ENCODE peak calls at places on chromosomes 7 and 10, in five cellular contexts. One of them, this sample, is unnamed.

GRCh38 chr7:129494041-129494440 is 8.3 kb upstream of the SMKR1 start:
- DNase-seq in cardiac muscle cell: no peak
- DNase-seq in CD8-positive, alpha-beta T cell: no peak
- DNase-seq in fibroblast of mammary gland: peak; percentile 94
- DNase-seq in epithelial cell of proximal tubule: no peak
- DNase-seq in this sample: no peak

GRCh38 chr7:144830811-144831210 is 5.0 kb downstream of the TPK1 start:
- DNase-seq in cardiac muscle cell: no peak
- DNase-seq in CD8-positive, alpha-beta T cell: no peak
- DNase-seq in fibroblast of mammary gland: peak; percentile 62
- DNase-seq in epithelial cell of proximal tubule: no peak
- DNase-seq in this sample: no peak

GRCh38 chr10:121217331-121217730 is 366.2 kb downstream of the WDR11 start:
- DNase-seq in cardiac muscle cell: no peak
- DNase-seq in CD8-positive, alpha-beta T cell: no peak
- DNase-seq in fibroblast of mammary gland: no peak
- DNase-seq in epithelial cell of proximal tubule: no peak
- DNase-seq in this sample: no peak

GRCh38 chr7:132577206-132578049 is 1.2 kb upstream of the PLXNA4 start:
- DNase-seq in cardiac muscle cell: peak; percentile 90
- DNase-seq in CD8-positive, alpha-beta T cell: no peak
- DNase-seq in fibroblast of mammary gland: peak; percentile 43
- DNase-seq in epithelial cell of proximal tubule: no peak
- DNase-seq in this sample: peak; percentile 56

GRCh38 chr10:128049226-128050010 is 76.8 kb downstream of the MKI67 start:
- DNase-seq in cardiac muscle cell: no peak
- DNase-seq in CD8-positive, alpha-beta T cell: no peak
- DNase-seq in fibroblast of mammary gland: no peak
- DNase-seq in epithelial cell of proximal tubule: no peak
- DNase-seq in this sample: no peak

GRCh38 chr7:10939237-10939910 is 34.3 kb upstream of the PHF14 start:
- DNase-seq in cardiac muscle cell: no peak
- DNase-seq in CD8-positive, alpha-beta T cell: no peak
- DNase-seq in fibroblast of mammary gland: peak; percentile 2
- DNase-seq in epithelial cell of proximal tubule: no peak
- DNase-seq in this sample: no peak

GRCh38 chr10:26776258-26776657 is 78.8 kb downstream of the PDSS1 start:
- DNase-seq in cardiac muscle cell: no peak
- DNase-seq in CD8-positive, alpha-beta T cell: no peak
- DNase-seq in fibroblast of mammary gland: no peak
- DNase-seq in epithelial cell of proximal tubule: no peak
- DNase-seq in this sample: no peak

GRCh38 chr10:35007858-35008301 is 82.3 kb downstream of the CUL2 start:
- DNase-seq in cardiac muscle cell: no peak
- DNase-seq in CD8-positive, alpha-beta T cell: no peak
- DNase-seq in fibroblast of mammary gland: no peak
- DNase-seq in epithelial cell of proximal tubule: no peak
- DNase-seq in this sample: no peak

GRCh38 chr10:97314677-97315076 is 4.4 kb upstream of the FRAT1 start:
- DNase-seq in cardiac muscle cell: no peak
- DNase-seq in CD8-positive, alpha-beta T cell: no peak
- DNase-seq in fibroblast of mammary gland: peak; percentile 57
- DNase-seq in epithelial cell of proximal tubule: no peak
- DNase-seq in this sample: no peak

GRCh38 chr10:19767876-19768275 is 48.4 kb upstream of the PLXDC2 start:
- DNase-seq in cardiac muscle cell: no peak
- DNase-seq in CD8-positive, alpha-beta T cell: no peak
- DNase-seq in fibroblast of mammary gland: no peak
- DNase-seq in epithelial cell of proximal tubule: peak; percentile 22
- DNase-seq in this sample: no peak

GRCh38 chr10:114908896-114909295 is 29.1 kb upstream of the TRUB1 start:
- DNase-seq in cardiac muscle cell: no peak
- DNase-seq in CD8-positive, alpha-beta T cell: no peak
- DNase-seq in fibroblast of mammary gland: no peak
- DNase-seq in epithelial cell of proximal tubule: no peak
- DNase-seq in this sample: no peak

GRCh38 chr7:158976849-158977593 is 120.7 kb downstream of the DYNC2I1 start:
- DNase-seq in cardiac muscle cell: peak; percentile 83
- DNase-seq in CD8-positive, alpha-beta T cell: peak; percentile 85
- DNase-seq in fibroblast of mammary gland: peak; percentile 68
- DNase-seq in epithelial cell of proximal tubule: peak; percentile 13
- DNase-seq in this sample: peak; percentile 90

GRCh38 chr10:131729361-131729760 is 171.4 kb upstream of the PPP2R2D start:
- DNase-seq in cardiac muscle cell: no peak
- DNase-seq in CD8-positive, alpha-beta T cell: no peak
- DNase-seq in fibroblast of mammary gland: no peak
- DNase-seq in epithelial cell of proximal tubule: no peak
- DNase-seq in this sample: no peak

GRCh38 chr10:109852004-109852717 is 71.2 kb downstream of the XPNPEP1 start:
- DNase-seq in cardiac muscle cell: peak; percentile 77
- DNase-seq in CD8-positive, alpha-beta T cell: peak; percentile 55
- DNase-seq in fibroblast of mammary gland: peak; percentile 69
- DNase-seq in epithelial cell of proximal tubule: peak; percentile 23
- DNase-seq in this sample: peak; percentile 63

GRCh38 chr10:73408061-73408460 is 5.8 kb downstream of the ANXA7 start:
- DNase-seq in cardiac muscle cell: no peak
- DNase-seq in CD8-positive, alpha-beta T cell: no peak
- DNase-seq in fibroblast of mammary gland: peak; percentile 22
- DNase-seq in epithelial cell of proximal tubule: no peak
- DNase-seq in this sample: no peak

GRCh38 chr7:79137942-79138341 is 315.5 kb downstream of the MAGI2 start:
- DNase-seq in cardiac muscle cell: no peak
- DNase-seq in CD8-positive, alpha-beta T cell: no peak
- DNase-seq in fibroblast of mammary gland: peak; percentile 72
- DNase-seq in epithelial cell of proximal tubule: no peak
- DNase-seq in this sample: no peak

GRCh38 chr7:65820287-65820950 is 52.5 kb upstream of the VKORC1L1 start:
- DNase-seq in cardiac muscle cell: no peak
- DNase-seq in CD8-positive, alpha-beta T cell: no peak
- DNase-seq in fibroblast of mammary gland: peak; percentile 25
- DNase-seq in epithelial cell of proximal tubule: no peak
- DNase-seq in this sample: no peak

GRCh38 chr7:112157072-112157471 is 49.1 kb downstream of the DOCK4 start:
- DNase-seq in cardiac muscle cell: no peak
- DNase-seq in CD8-positive, alpha-beta T cell: no peak
- DNase-seq in fibroblast of mammary gland: peak; percentile 89
- DNase-seq in epithelial cell of proximal tubule: peak; percentile 64
- DNase-seq in this sample: no peak

GRCh38 chr10:127300868-127301321 is 104.5 kb upstream of the INSYN2A start:
- DNase-seq in cardiac muscle cell: no peak
- DNase-seq in CD8-positive, alpha-beta T cell: no peak
- DNase-seq in fibroblast of mammary gland: no peak
- DNase-seq in epithelial cell of proximal tubule: no peak
- DNase-seq in this sample: peak; percentile 56

GRCh38 chr10:70192325-70192966 is 22.1 kb upstream of the SAR1A start:
- DNase-seq in cardiac muscle cell: no peak
- DNase-seq in CD8-positive, alpha-beta T cell: no peak
- DNase-seq in fibroblast of mammary gland: peak; percentile 80
- DNase-seq in epithelial cell of proximal tubule: no peak
- DNase-seq in this sample: no peak

GRCh38 chr10:10780746-10781145 is 236.9 kb upstream of the CELF2 start:
- DNase-seq in cardiac muscle cell: no peak
- DNase-seq in CD8-positive, alpha-beta T cell: no peak
- DNase-seq in fibroblast of mammary gland: peak; percentile 34
- DNase-seq in epithelial cell of proximal tubule: no peak
- DNase-seq in this sample: no peak

GRCh38 chr10:506451-507354 is 182.8 kb downstream of the DIP2C start:
- DNase-seq in cardiac muscle cell: no peak
- DNase-seq in CD8-positive, alpha-beta T cell: no peak
- DNase-seq in fibroblast of mammary gland: no peak
- DNase-seq in epithelial cell of proximal tubule: no peak
- DNase-seq in this sample: no peak

GRCh38 chr10:17026686-17027485 is 102.7 kb downstream of the CUBN start:
- DNase-seq in cardiac muscle cell: no peak
- DNase-seq in CD8-positive, alpha-beta T cell: peak; percentile 57
- DNase-seq in fibroblast of mammary gland: peak; percentile 70
- DNase-seq in epithelial cell of proximal tubule: no peak
- DNase-seq in this sample: no peak

GRCh38 chr7:129295015-129295423 is 70.2 kb downstream of the AHCYL2 start:
- DNase-seq in cardiac muscle cell: no peak
- DNase-seq in CD8-positive, alpha-beta T cell: no peak
- DNase-seq in fibroblast of mammary gland: peak; percentile 86
- DNase-seq in epithelial cell of proximal tubule: peak; percentile 52
- DNase-seq in this sample: no peak

GRCh38 chr10:12214763-12215218 is 18.8 kb downstream of the CDC123 start:
- DNase-seq in cardiac muscle cell: peak; percentile 68
- DNase-seq in CD8-positive, alpha-beta T cell: peak; percentile 10
- DNase-seq in fibroblast of mammary gland: peak; percentile 69
- DNase-seq in epithelial cell of proximal tubule: no peak
- DNase-seq in this sample: no peak

GRCh38 chr10:81873932-81874816 is 820 bp upstream of the NRG3 start:
- DNase-seq in cardiac muscle cell: peak; percentile 95
- DNase-seq in CD8-positive, alpha-beta T cell: no peak
- DNase-seq in fibroblast of mammary gland: peak; percentile 2
- DNase-seq in epithelial cell of proximal tubule: no peak
- DNase-seq in this sample: no peak

GRCh38 chr7:158369866-158370265 is 217.8 kb downstream of the PTPRN2 start:
- DNase-seq in cardiac muscle cell: no peak
- DNase-seq in CD8-positive, alpha-beta T cell: no peak
- DNase-seq in fibroblast of mammary gland: no peak
- DNase-seq in epithelial cell of proximal tubule: no peak
- DNase-seq in this sample: peak; percentile 29

GRCh38 chr10:18486444-18486843 is 164.9 kb downstream of the NSUN6 start:
- DNase-seq in cardiac muscle cell: no peak
- DNase-seq in CD8-positive, alpha-beta T cell: no peak
- DNase-seq in fibroblast of mammary gland: no peak
- DNase-seq in epithelial cell of proximal tubule: no peak
- DNase-seq in this sample: no peak

GRCh38 chr10:18478354-18478753 is 173.0 kb downstream of the NSUN6 start:
- DNase-seq in cardiac muscle cell: no peak
- DNase-seq in CD8-positive, alpha-beta T cell: no peak
- DNase-seq in fibroblast of mammary gland: no peak
- DNase-seq in epithelial cell of proximal tubule: no peak
- DNase-seq in this sample: no peak

GRCh38 chr10:18479502-18479901 is 171.9 kb downstream of the NSUN6 start:
- DNase-seq in cardiac muscle cell: no peak
- DNase-seq in CD8-positive, alpha-beta T cell: no peak
- DNase-seq in fibroblast of mammary gland: no peak
- DNase-seq in epithelial cell of proximal tubule: no peak
- DNase-seq in this sample: no peak

GRCh38 chr10:18483787-18484186 is 167.6 kb downstream of the NSUN6 start:
- DNase-seq in cardiac muscle cell: no peak
- DNase-seq in CD8-positive, alpha-beta T cell: no peak
- DNase-seq in fibroblast of mammary gland: no peak
- DNase-seq in epithelial cell of proximal tubule: no peak
- DNase-seq in this sample: no peak
- H3K4me3 ChIP-seq in cardiac muscle cell: no peak overlapping the region
- H3K4me3 ChIP-seq in CD8-positive, alpha-beta T cell: no peak overlapping the region
- H3K4me3 ChIP-seq in fibroblast of mammary gland: no peak overlapping the region
- H3K4me3 ChIP-seq in epithelial cell of proximal tubule: no peak overlapping the region
- H3K4me3 ChIP-seq in this sample: no peak overlapping the region

DNA sequence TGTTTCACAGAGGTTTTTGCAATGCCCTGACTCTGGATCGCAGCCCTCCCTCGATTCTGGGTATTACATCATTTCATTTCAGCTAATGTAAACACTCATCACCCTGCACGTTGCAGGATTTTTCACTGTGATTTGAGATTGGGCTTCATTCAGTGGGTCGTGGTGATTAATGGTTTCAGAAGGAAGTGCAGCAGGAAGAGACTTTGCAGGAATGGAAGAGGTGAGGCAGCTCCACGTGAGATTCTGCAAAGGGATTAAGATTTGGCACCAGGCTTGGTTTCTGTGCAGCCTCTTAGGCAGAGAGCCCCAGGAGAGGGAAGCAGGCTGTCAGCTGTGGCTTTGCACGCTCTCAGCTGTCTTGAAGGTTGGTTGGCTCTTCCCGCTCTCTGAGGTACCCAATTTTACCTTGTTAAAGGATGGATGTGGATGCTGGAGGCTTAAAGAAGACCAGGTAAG is 95.2 kb downstream of the PLCE1 start:
- DNase-seq in cardiac muscle cell: no peak
- DNase-seq in CD8-positive, alpha-beta T cell: no peak
- DNase-seq in fibroblast of mammary gland: peak; percentile 49
- DNase-seq in epithelial cell of proximal tubule: no peak
- DNase-seq in this sample: no peak
- TF ChIP-seq CTCF in cardiac muscle cell: no peak
- TF ChIP-seq CTCF in CD8-positive, alpha-beta T cell: no peak
- TF ChIP-seq CTCF in fibroblast of mammary gland: no peak
- TF ChIP-seq CTCF in epithelial cell of proximal tubule: no peak
- TF ChIP-seq CTCF in this sample: no peak

GRCh38 chr10:102408728-102409603 is 9.6 kb downstream of the PSD start:
- DNase-seq in cardiac muscle cell: peak; percentile 77
- DNase-seq in CD8-positive, alpha-beta T cell: peak; percentile 58
- DNase-seq in fibroblast of mammary gland: no peak
- DNase-seq in epithelial cell of proximal tubule: no peak
- DNase-seq in this sample: peak; percentile 50

GRCh38 chr10:102410427-102411073 is 8.0 kb downstream of the PSD start:
- DNase-seq in cardiac muscle cell: peak; percentile 58
- DNase-seq in CD8-positive, alpha-beta T cell: no peak
- DNase-seq in fibroblast of mammary gland: no peak
- DNase-seq in epithelial cell of proximal tubule: no peak
- DNase-seq in this sample: no peak

GRCh38 chr10:102408081-102408727 is 10.4 kb downstream of the PSD start:
- DNase-seq in cardiac muscle cell: no peak
- DNase-seq in CD8-positive, alpha-beta T cell: no peak
- DNase-seq in fibroblast of mammary gland: peak; percentile 43
- DNase-seq in epithelial cell of proximal tubule: no peak
- DNase-seq in this sample: no peak

GRCh38 chr10:102411341-102412255 is 7.0 kb downstream of the PSD start:
- DNase-seq in cardiac muscle cell: no peak
- DNase-seq in CD8-positive, alpha-beta T cell: no peak
- DNase-seq in fibroblast of mammary gland: no peak
- DNase-seq in epithelial cell of proximal tubule: no peak
- DNase-seq in this sample: no peak

GRCh38 chr10:102409604-102410426 is 8.8 kb downstream of the PSD start:
- DNase-seq in cardiac muscle cell: peak; percentile 32
- DNase-seq in CD8-positive, alpha-beta T cell: no peak
- DNase-seq in fibroblast of mammary gland: no peak
- DNase-seq in epithelial cell of proximal tubule: no peak
- DNase-seq in this sample: no peak
- H3K4me3 ChIP-seq in cardiac muscle cell: peak overlapping the region; percentile 49
- H3K4me3 ChIP-seq in CD8-positive, alpha-beta T cell: peak overlapping the region; percentile 68
- H3K4me3 ChIP-seq in fibroblast of mammary gland: peak overlapping the region; percentile 31
- H3K4me3 ChIP-seq in epithelial cell of proximal tubule: peak overlapping the region; percentile 41
- H3K4me3 ChIP-seq in this sample: peak overlapping the region; percentile 56

GRCh38 chr7:39709029-39709428 is 85.7 kb downstream of the RALA start:
- DNase-seq in cardiac muscle cell: no peak
- DNase-seq in CD8-positive, alpha-beta T cell: no peak
- DNase-seq in fibroblast of mammary gland: no peak
- DNase-seq in epithelial cell of proximal tubule: no peak
- DNase-seq in this sample: no peak
- TF ChIP-seq CTCF in cardiac muscle cell: no peak
- TF ChIP-seq CTCF in CD8-positive, alpha-beta T cell: no peak
- TF ChIP-seq CTCF in fibroblast of mammary gland: no peak
- TF ChIP-seq CTCF in epithelial cell of proximal tubule: no peak
- TF ChIP-seq CTCF in this sample: no peak

This sample was measured in Peyer's patch.